ENCODE peak calls at places on chromosomes 7 and 10, in ten cellular contexts. I is aorta; U is HTR-8/SVneo; J is T-helper 9 cell; Y is GM20000; G is right cardiac atrium; D is nucleus accumbens; L is AG09309; S is CD4-positive, CD25-positive, alpha-beta regulatory T cell; B is uterus. X is an unnamed sample.

GRCh38 chr10:260819-261429 is 125.7 kb downstream of the ZMYND11 start:
- DNase-seq in I (no peak), U (no peak), J (no peak), Y (peak; percentile 17), G (no peak), D (no peak), L (no peak), S (no peak), B (no peak), X (no peak)

GRCh38 chr10:538895-539294 is 150.6 kb downstream of the DIP2C start:
- DNase-seq in I (no peak), U (no peak), J (no peak), Y (no peak), G (no peak), D (no peak), L (no peak), S (no peak), B (no peak), X (no peak)

GRCh38 chr10:4781955-4782354 is 44.1 kb upstream of the AKR1E2 start:
- DNase-seq in I (no peak), U (no peak), J (no peak), Y (no peak), G (no peak), D (no peak), L (no peak), S (no peak), B (no peak), X (no peak)

GRCh38 chr10:124093076-124093773 is at the start of gene CHST15:
- DNase-seq in I (peak; percentile 87), U (peak; percentile 56), J (no peak), Y (peak; percentile 54), G (peak; percentile 77), D (no peak), L (no peak), S (no peak), B (peak; percentile 39), X (peak; percentile 90)

GRCh38 chr10:88840104-88840503 is 11.5 kb downstream of the ANKRD22 start:
- DNase-seq in I (no peak), U (no peak), J (no peak), Y (no peak), G (no peak), D (no peak), L (no peak), S (no peak), B (no peak), X (no peak)

GRCh38 chr10:78843495-78843894 is 225.3 kb upstream of the ZMIZ1 start:
- DNase-seq in I (no peak), U (no peak), J (no peak), Y (no peak), G (no peak), D (no peak), L (no peak), S (no peak), B (no peak), X (no peak)

GRCh38 chr7:66076459-66077329 is 1.1 kb downstream of the ASL start:
- DNase-seq in I (no peak), U (no peak), J (no peak), Y (no peak), G (no peak), D (no peak), L (no peak), S (no peak), B (no peak), X (no peak)

GRCh38 chr7:151023211-151023610 is 1.1 kb downstream of the ATG9B start:
- DNase-seq in I (no peak), U (no peak), J (no peak), Y (no peak), G (no peak), D (no peak), L (no peak), S (no peak), B (no peak), X (no peak)

GRCh38 chr7:10662491-10662890 is 311.2 kb upstream of the PHF14 start:
- DNase-seq in I (no peak), U (no peak), J (no peak), Y (no peak), G (no peak), D (no peak), L (no peak), S (no peak), B (no peak), X (no peak)

GRCh38 chr10:79410315-79411094 is 34.9 kb downstream of the ZCCHC24 start:
- DNase-seq in I (peak; percentile 55), U (no peak), J (no peak), Y (no peak), G (peak; percentile 69), D (no peak), L (no peak), S (no peak), B (peak; percentile 39), X (no peak)

GRCh38 chr7:148662646-148663045 is 36.1 kb upstream of the CUL1 start:
- DNase-seq in I (no peak), U (no peak), J (no peak), Y (no peak), G (no peak), D (no peak), L (no peak), S (no peak), B (no peak), X (no peak)

X was measured in lower leg skin.